ENCODE peak calls at places on chromosomes 2 and 18, in five cellular contexts. D is CD8-positive, alpha-beta T cell; M is body of pancreas; H is spleen; I is endodermal cell. X is an unnamed sample. For H3K4me1, the result is how much of the 10 kb centered on the place peaks cover.

GRCh38 chr18:3060667-3061580 is 48.0 kb upstream of the LPIN2 start:
- DNase-seq in M (no peak), D (no peak), H (no peak), I (peak), X (no peak)

GRCh38 chr2:119156891-119157773 is 1.4 kb downstream of the C1QL2 start:
- DNase-seq in D (no peak), H (no peak), I (peak), M (no peak), X (no peak)

GRCh38 chr2:186308347-186308746 is 177.7 kb upstream of the ZC3H15 start:
- DNase-seq in D (no peak), M (no peak), H (no peak), I (no peak), X (peak)

GRCh38 chr18:74342416-74343043 is 26.9 kb downstream of the C18orf63 start:
- DNase-seq in M (peak), D (no peak), I (no peak), H (no peak), X (peak)

GRCh38 chr2:130336877-130337734 is 5.6 kb upstream of the IMP4 start:
- DNase-seq in I (peak), D (no peak), M (peak), H (peak), X (peak)

GRCh38 chr2:28976584-28976983 is 4.5 kb upstream of the TOGARAM2 start:
- DNase-seq in I (peak), D (no peak), H (no peak), M (peak), X (peak)

GRCh38 chr2:69798466-69798908 is 31.0 kb upstream of the GMCL1 start:
- DNase-seq in D (no peak), M (no peak), H (no peak), I (no peak), X (peak)

GRCh38 chr2:120531365-120531764 is 185.4 kb downstream of the INHBB start:
- DNase-seq in D (no peak), I (no peak), H (no peak), M (no peak), X (no peak)

GRCh38 chr2:46067501-46068292 is 229.5 kb upstream of the EPAS1 start:
- DNase-seq in I (peak), M (no peak), H (no peak), D (no peak), X (peak)

GRCh38 chr2:147844691-147845607 is at the start of gene ACVR2A:
- DNase-seq in D (peak), I (peak), H (peak), M (peak), X (peak)

GRCh38 chr2:190755796-190756415 is 107.0 kb downstream of the NAB1 start:
- DNase-seq in M (no peak), D (no peak), H (no peak), I (no peak), X (no peak)

GRCh38 chr18:59573962-59574361 is 123.3 kb downstream of the CCBE1 start:
- DNase-seq in M (no peak), H (no peak), I (no peak), D (no peak), X (no peak)

GRCh38 chr18:34773961-34774754 is 64.1 kb downstream of the DTNA start:
- DNase-seq in I (no peak), H (no peak), D (no peak), M (peak), X (peak)

GRCh38 chr2:108565778-108566375 is 31.6 kb downstream of the LIMS1 start:
- DNase-seq in M (no peak), D (peak), H (no peak), I (no peak), X (no peak)

GRCh38 chr2:64220285-64220684 is 76.1 kb upstream of the PELI1 start:
- DNase-seq in I (no peak), M (no peak), H (no peak), D (no peak), X (no peak)

GRCh38 chr18:75441921-75442320 is 14.4 kb upstream of the SMIM21 start:
- DNase-seq in D (no peak), I (no peak), H (no peak), M (no peak), X (no peak)

GRCh38 chr2:16798472-16798871 is 132.8 kb upstream of the CYRIA start:
- DNase-seq in H (no peak), M (no peak), D (no peak), I (no peak), X (no peak)

GRCh38 chr18:61764381-61764780 is 128.4 kb downstream of the RNF152 start:
- DNase-seq in M (no peak), H (no peak), D (no peak), I (no peak), X (no peak)

GRCh38 chr2:237669628-237670351 is 42.4 kb downstream of the LRRFIP1 start:
- DNase-seq in I (no peak), M (peak), D (no peak), H (peak), X (no peak)

GRCh38 chr18:32730620-32731021 is 42.2 kb downstream of the KLHL14 start:
- DNase-seq in I (no peak), M (no peak), D (no peak), H (no peak), X (peak)

GRCh38 chr2:88669371-88670214 is 21.9 kb upstream of the RPIA start:
- DNase-seq in M (peak), H (no peak), I (peak), D (no peak), X (no peak)

GRCh38 chr2:42848270-42848669 is 55.9 kb upstream of the HAAO start:
- DNase-seq in H (peak), D (no peak), M (no peak), I (peak), X (no peak)

GRCh38 chr2:197152451-197153228 is 157.9 kb downstream of the ANKRD44 start:
- DNase-seq in D (no peak), H (peak), I (peak), M (peak), X (no peak)

GRCh38 chr18:25590456-25590855 is 238.5 kb upstream of the ZNF521 start:
- DNase-seq in I (no peak), M (no peak), D (no peak), H (no peak), X (no peak)

GRCh38 chr2:1586946-1587840 is 157.1 kb downstream of the PXDN start:
- DNase-seq in D (no peak), I (peak), M (no peak), H (peak), X (no peak)

GRCh38 chr2:232633413-232634318 is at the start of gene EFHD1:
- DNase-seq in H (peak), D (no peak), I (peak), M (peak), X (no peak)

GRCh38 chr18:28036481-28036880 is 140.4 kb downstream of the CDH2 start:
- DNase-seq in H (no peak), I (no peak), M (no peak), D (no peak), X (no peak)

GRCh38 chr2:2586068-2586776 is 255.1 kb upstream of the MYT1L start:
- DNase-seq in D (no peak), H (no peak), M (no peak), I (peak), X (no peak)

DNA sequence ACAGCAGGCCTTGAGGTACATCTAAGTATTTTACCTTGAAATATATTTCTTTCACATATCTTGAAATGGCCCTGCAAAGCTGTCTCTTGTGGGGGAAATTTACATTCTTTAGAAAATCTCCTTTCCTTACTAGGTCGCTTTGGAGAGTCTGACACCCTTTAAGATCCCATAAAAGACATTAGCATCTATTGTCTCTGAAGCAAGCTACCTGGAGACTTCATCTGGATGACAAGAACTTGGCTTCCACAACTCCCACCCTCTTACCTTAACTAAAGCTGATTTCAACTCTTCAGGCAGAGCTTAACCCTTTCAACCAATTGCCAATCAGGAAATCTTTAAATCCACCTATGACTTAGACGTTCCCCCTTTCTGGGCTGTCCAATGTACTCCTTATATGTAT is 219.3 kb downstream of the PIEZO2 start:
- DNase-seq in I (no peak), H (no peak), D (no peak), M (no peak), X (no peak)
- H3K4me1 ChIP-seq in I (under half), H (under half), D (under half), M (under half), X (under half)

GRCh38 chr2:216147172-216148131 is 38.3 kb downstream of the XRCC5 start:
- DNase-seq in H (no peak), I (no peak), M (no peak), D (no peak), X (no peak)

GRCh38 chr2:216144372-216144771 is 35.2 kb downstream of the XRCC5 start:
- DNase-seq in M (no peak), H (no peak), I (no peak), D (no peak), X (no peak)

GRCh38 chr2:216142540-216142939 is 33.4 kb downstream of the XRCC5 start:
- DNase-seq in M (no peak), H (no peak), I (no peak), D (no peak), X (peak)

GRCh38 chr2:216146573-216146972 is 37.4 kb downstream of the XRCC5 start:
- DNase-seq in H (no peak), D (no peak), I (peak), M (no peak), X (no peak)

GRCh38 chr2:216144857-216145256 is 35.7 kb downstream of the XRCC5 start:
- DNase-seq in H (no peak), M (no peak), D (no peak), I (no peak), X (no peak)
- H3K27ac ChIP-seq in H (no peak), M (no peak), D (no peak), I (no peak), X (no peak)

DNA sequence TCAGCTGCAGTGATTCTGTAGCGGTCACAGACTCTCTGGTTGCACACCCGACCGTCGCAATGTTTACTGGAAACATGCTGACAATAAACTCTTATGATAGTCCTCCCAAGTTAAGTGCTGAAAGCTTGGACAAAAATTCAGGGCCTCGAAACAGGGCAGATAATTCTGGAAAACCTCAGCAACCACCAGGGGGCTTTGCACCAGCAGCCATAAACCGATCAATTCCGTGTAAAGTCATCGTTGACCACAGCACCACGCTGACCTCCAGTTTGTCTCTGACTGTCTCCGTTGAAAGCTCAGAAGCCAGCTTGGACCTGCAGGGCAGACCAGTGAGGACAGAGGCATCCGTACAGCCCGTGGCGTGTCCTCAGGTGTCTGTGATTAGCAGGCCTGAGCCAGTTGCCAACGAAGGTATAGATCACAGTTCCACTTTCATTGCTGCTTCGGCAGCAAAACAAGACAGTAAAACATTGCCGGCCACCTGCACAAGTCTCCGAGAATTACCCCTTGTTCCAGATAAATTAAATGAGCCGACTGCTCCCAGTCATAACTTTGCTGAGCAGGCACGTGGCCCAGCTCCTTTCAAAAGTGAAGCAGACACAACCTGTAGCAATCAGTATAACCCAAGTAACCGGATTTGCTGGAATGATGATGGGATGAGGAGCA is 166.1 kb downstream of the ASXL3 start:
- DNase-seq in M (no peak), I (peak), H (no peak), D (no peak), X (no peak)
- TF ChIP-seq CTCF in M (no peak), I (peak), H (no peak), D (no peak), X (no peak)

DNA sequence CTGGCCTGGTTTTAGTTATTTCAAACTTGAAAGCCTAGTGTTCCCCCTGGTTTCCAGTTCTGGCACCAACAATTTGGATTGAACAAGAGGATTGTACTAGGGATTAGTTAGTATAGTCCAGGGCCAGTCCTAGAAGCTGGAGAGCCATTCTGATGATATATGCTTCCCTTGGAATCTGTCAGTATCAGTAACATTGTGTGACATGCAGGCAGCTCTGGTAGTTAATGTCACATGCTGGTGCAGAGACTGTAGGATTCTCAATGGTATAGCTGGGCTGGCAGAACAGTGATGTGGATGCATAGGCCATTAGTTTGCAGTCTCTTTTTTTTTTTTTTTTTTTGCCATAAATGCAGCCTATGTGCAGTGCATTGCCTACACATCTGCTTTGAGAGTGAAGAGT is 3.6 kb downstream of the MGAT5 start:
- DNase-seq in I (no peak), H (no peak), M (no peak), D (no peak), X (no peak)
- H3K4me1 ChIP-seq in I (under half), H (half or more), M (under half), D (half or more), X (under half)

DNA sequence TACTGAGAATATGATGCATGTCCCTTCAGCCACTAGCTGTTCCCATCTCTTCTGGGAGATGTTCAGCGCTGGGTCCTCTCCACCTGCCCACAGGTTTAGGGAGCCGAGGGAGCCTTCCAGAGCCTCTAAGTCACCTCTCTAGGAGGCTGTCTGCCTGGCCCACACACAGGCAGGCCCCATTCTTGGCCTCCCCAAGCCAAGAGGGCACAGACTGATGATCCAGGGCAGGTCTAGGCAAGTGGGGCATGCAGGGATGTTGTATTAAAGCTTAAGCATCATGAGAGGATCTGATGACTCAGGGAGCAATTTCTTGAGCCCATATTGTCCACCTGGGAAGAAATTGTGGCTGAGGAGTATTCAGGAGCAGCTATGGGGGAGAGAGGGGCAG is 19.9 kb downstream of the TMSB10 start:
- DNase-seq in D (no peak), I (no peak), M (no peak), H (peak), X (peak)
- H3K27ac ChIP-seq in D (no peak), I (no peak), M (no peak), H (no peak), X (peak)

DNA sequence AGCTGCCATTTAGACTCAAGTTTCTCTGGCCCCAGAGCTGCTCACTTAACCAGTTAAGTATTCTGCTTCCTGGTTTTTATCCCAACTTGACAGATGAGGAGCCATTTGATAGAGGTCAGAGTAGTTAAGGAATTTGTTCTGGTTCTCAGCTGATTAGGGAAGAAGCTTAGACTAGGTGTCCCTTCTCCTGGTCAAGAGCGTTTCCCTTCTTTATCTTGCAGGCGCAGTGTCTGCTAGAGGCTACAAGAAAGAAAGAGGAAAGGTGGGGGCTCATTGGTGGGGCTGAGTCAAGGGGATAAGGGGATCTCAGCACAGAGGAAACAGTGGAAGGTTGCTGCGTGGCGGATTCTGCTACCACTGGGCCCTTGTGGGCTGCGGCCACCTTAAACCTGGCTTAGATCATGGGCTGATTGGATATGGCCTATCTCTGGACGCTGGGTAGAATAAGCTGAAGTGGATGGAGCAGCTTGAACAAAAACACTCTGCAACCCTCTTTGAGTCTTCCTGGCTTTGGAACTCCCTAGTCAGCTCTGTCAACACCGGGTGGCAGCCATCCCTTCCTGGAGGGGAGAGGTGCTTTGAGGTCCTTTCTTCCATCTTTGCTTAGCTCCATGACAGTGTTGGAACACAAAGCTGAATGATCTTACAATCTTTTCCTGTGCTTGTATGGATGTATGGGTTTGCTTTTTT is 70.8 kb downstream of the QPCT start:
- DNase-seq in H (no peak), D (no peak), M (no peak), I (peak), X (no peak)
- TF ChIP-seq CTCF in H (no peak), D (no peak), M (no peak), I (peak), X (peak)

GRCh38 chr2:175026385-175026784 is 21.2 kb upstream of the CHN1 start:
- DNase-seq in I (no peak), H (no peak), M (no peak), D (no peak), X (no peak)
- H3K4me1 ChIP-seq in I (under half), H (under half), M (under half), D (under half), X (under half)

GRCh38 chr2:235937526-235937925 is 230.7 kb downstream of the GBX2 start:
- DNase-seq in M (no peak), I (no peak), H (no peak), D (no peak), X (no peak)

GRCh38 chr2:235937936-235938335 is 230.2 kb downstream of the GBX2 start:
- DNase-seq in I (no peak), H (no peak), D (no peak), M (no peak), X (no peak)

GRCh38 chr2:235939471-235939870 is 228.7 kb downstream of the GBX2 start:
- DNase-seq in H (peak), D (no peak), M (no peak), I (no peak), X (no peak)

GRCh38 chr2:235937092-235937491 is 231.1 kb downstream of the GBX2 start:
- DNase-seq in I (peak), M (no peak), H (no peak), D (no peak), X (no peak)

DNA sequence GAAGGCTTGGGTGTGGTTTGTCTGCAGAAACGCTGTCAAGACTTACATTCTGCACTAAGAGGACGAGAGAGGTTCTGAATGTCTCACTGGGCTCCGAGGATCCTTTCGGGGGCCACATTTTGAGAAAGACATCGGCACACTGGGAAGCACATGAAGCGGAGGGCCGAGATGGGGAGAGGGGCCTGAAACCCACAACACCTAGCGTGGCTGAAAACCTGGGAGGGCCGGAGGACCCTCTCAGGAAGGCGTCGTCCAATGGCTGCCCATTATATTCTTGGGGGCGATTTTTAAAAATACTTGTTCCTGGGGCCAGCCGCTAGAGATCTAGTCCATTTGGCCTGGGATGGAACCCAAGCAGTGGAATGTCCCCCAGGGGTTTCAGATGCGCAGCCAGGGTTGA is 229.6 kb downstream of the GBX2 start:
- DNase-seq in H (no peak), D (no peak), M (no peak), I (no peak), X (no peak)
- H3K27ac ChIP-seq in H (no peak), D (no peak), M (no peak), I (no peak), X (no peak)